ENCODE peak calls at places on chromosomes 16 and 17, in five cellular contexts. L is K562, S is HepG2, I is HCT116, E is H1. V is an unnamed sample.

GRCh38 chr17:15436399-15437369 is 30.7 kb downstream of the CDRT4 start:
- DNase-seq in L (peak), S (peak), I (peak), E (no peak), V (no peak)

GRCh38 chr17:63369233-63369632 is 76.9 kb downstream of the CYB561 start:
- DNase-seq in L (no peak), S (no peak), I (no peak), E (no peak), V (no peak)

GRCh38 chr16:67672739-67673662 is 6.4 kb downstream of the C16orf86 start:
- DNase-seq in L (peak), S (peak), I (peak), E (no peak), V (no peak)

GRCh38 chr17:82586576-82587233 is 61.5 kb downstream of the WDR45B start:
- DNase-seq in L (no peak), S (no peak), I (no peak), E (no peak), V (no peak)

GRCh38 chr16:593406-593805 is 3.5 kb downstream of the RAB40C start:
- DNase-seq in L (no peak), S (no peak), I (no peak), E (no peak), V (no peak)

GRCh38 chr16:180101-180920 is at the start of gene HBQ1:
- DNase-seq in L (peak), S (peak), I (no peak), E (no peak), V (no peak)

GRCh38 chr16:15777533-15778203 is 79.2 kb downstream of the MYH11 start:
- DNase-seq in L (peak), S (peak), I (peak), E (peak), V (no peak)

GRCh38 chr17:68238894-68239293 is 8.9 kb upstream of the AMZ2 start:
- DNase-seq in L (no peak), S (no peak), I (no peak), E (no peak), V (no peak)

GRCh38 chr16:27439273-27440018 is 37.5 kb downstream of the IL21R start:
- DNase-seq in L (no peak), S (no peak), I (no peak), E (no peak), V (no peak)

GRCh38 chr17:48261297-48261880 is 153.8 kb downstream of the SNX11 start:
- DNase-seq in L (peak), S (peak), I (peak), E (peak), V (no peak)

GRCh38 chr16:4052801-4053662 is 63.2 kb downstream of the ADCY9 start:
- DNase-seq in L (no peak), S (no peak), I (peak), E (no peak), V (no peak)

GRCh38 chr16:69199382-69199781 is 12.4 kb downstream of the SNTB2 start:
- DNase-seq in L (no peak), S (no peak), I (no peak), E (no peak), V (no peak)

GRCh38 chr17:18181358-18181757 is 2.3 kb upstream of the ALKBH5 start:
- DNase-seq in L (no peak), S (no peak), I (no peak), E (no peak), V (no peak)

GRCh38 chr17:36755586-36755985 is 154.2 kb downstream of the MRM1 start:
- DNase-seq in L (peak), S (peak), I (peak), E (peak), V (no peak)
- TF ChIP-seq SRF in L (no peak), S (no peak), I (no peak), E (no peak), V (no peak)

GRCh38 chr17:44235583-44235936 is 16.1 kb upstream of the UBTF start:
- DNase-seq in L (no peak), S (no peak), I (peak), E (no peak), V (no peak)
- TF ChIP-seq SRF in L (no peak), S (no peak), I (no peak), E (no peak), V (no peak)

GRCh38 chr16:29961127-29961478 is 776 bp upstream of the TMEM219 start:
- DNase-seq in L (no peak), S (no peak), I (no peak), E (no peak), V (no peak)
- TF ChIP-seq SRF in L (no peak), S (no peak), I (no peak), E (no peak), V (no peak)

DNA sequence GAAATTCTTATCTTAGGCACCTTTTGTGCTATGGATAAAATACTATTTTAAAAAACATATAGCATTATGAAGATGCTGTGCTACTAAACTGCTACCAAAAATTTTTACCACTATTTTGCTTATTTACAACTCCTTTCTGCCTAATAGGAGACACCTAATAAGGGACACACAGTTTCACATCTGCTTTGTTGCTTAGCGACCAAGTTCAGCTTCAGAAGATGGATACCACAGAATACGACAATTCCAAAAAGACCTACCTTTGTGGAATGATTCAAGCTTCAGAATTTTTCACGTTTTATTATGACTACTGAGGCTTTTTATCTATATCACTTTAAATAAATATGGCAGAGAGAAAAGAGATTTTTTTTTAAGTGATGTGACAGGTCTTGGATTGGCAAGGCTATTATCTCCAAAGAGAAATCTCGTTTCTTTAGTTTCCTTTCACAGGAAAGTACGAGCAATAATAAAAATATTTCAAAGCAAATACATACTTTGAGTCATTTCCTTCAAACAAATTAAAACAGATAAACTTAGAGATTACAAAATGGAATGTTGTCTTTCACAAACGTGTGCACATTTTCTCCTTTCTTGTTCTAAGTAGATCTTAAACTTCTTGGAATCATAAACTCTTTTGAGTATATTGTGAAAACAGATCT is 35.4 kb downstream of the SPAG9 start:
- DNase-seq in L (no peak), S (no peak), I (no peak), E (no peak), V (no peak)
- TF ChIP-seq SRF in L (no peak), S (no peak), I (no peak), E (no peak), V (no peak)